ENCODE peak calls at places on chromosomes 4 and X, in six cellular contexts. C is mucosa of descending colon, U is RWPE2, R is adrenal gland, H is tibial artery, L is aorta. Q is an unnamed sample.

GRCh38 chr4:3477750-3478430 is 14.8 kb downstream of the DOK7 start:
- DNase-seq in L (no peak), U (no peak), H (no peak), R (no peak), C (no peak), Q (no peak)

GRCh38 chr4:4418676-4419370 is 31.9 kb downstream of the NSG1 start:
- DNase-seq in H (no peak), C (no peak), R (peak; percentile 36), U (no peak), L (peak; percentile 62), Q (no peak)

GRCh38 chr4:25031077-25031606 is 396 bp upstream of the LGI2 start:
- DNase-seq in L (peak; percentile 83), U (no peak), R (no peak), C (no peak), H (peak; percentile 75), Q (no peak)

GRCh38 chr4:31228068-31228467 is 507.9 kb downstream of the PCDH7 start:
- DNase-seq in R (no peak), C (no peak), L (no peak), U (no peak), H (no peak), Q (no peak)

GRCh38 chr4:5632571-5632970 is 75.8 kb downstream of the EVC2 start:
- DNase-seq in R (no peak), L (no peak), H (no peak), C (no peak), U (no peak), Q (no peak)

GRCh38 chr4:136036744-136037143 is 1495.5 kb downstream of the PCDH18 start:
- DNase-seq in U (no peak), C (no peak), H (no peak), L (no peak), R (no peak), Q (peak; percentile 25)

GRCh38 chrX:40097492-40098263 is at the start of gene BCOR:
- DNase-seq in H (peak; percentile 88), U (no peak), R (peak; percentile 88), L (peak; percentile 91), C (peak; percentile 80), Q (peak; percentile 63)

GRCh38 chrX:106171293-106171692 is 3.2 kb downstream of the PWWP3B start:
- DNase-seq in U (no peak), R (no peak), H (no peak), C (no peak), L (no peak), Q (no peak)

GRCh38 chr4:159281781-159282180 is 178.9 kb downstream of the RAPGEF2 start:
- DNase-seq in R (no peak), H (no peak), U (no peak), C (no peak), L (no peak), Q (peak; percentile 32)

GRCh38 chr4:25190407-25190806 is 30.2 kb upstream of the SEPSECS start:
- DNase-seq in H (no peak), L (no peak), C (peak; percentile 35), R (no peak), U (no peak), Q (no peak)

GRCh38 chr4:53127365-53127764 is 238.5 kb downstream of the SCFD2 start:
- DNase-seq in R (no peak), L (no peak), H (no peak), C (no peak), U (no peak), Q (no peak)

GRCh38 chr4:13328591-13328990 is 155.5 kb downstream of the RAB28 start:
- DNase-seq in C (no peak), U (no peak), R (no peak), H (no peak), L (no peak), Q (peak; percentile 70)

GRCh38 chr4:102344520-102344954 is 745 bp downstream of the SLC39A8 start:
- DNase-seq in U (peak; percentile 65), H (peak; percentile 75), C (peak; percentile 64), R (peak; percentile 53), L (peak; percentile 90), Q (peak; percentile 73)

GRCh38 chr4:139301821-139302611 is at the start of gene NDUFC1:
- DNase-seq in H (peak; percentile 78), C (peak; percentile 66), R (peak; percentile 68), U (peak; percentile 69), L (peak; percentile 85), Q (peak; percentile 66)

GRCh38 chrX:137425273-137425902 is 140.5 kb upstream of the ZIC3 start:
- DNase-seq in U (no peak), H (no peak), L (no peak), C (no peak), R (no peak), Q (no peak)

GRCh38 chr4:37631551-37631950 is 54.6 kb downstream of the RELL1 start:
- DNase-seq in R (peak; percentile 24), L (no peak), U (no peak), C (peak; percentile 24), H (no peak), Q (no peak)

GRCh38 chrX:74492720-74493201 is 71.5 kb downstream of the SLC16A2 start:
- DNase-seq in H (no peak), C (peak; percentile 5), L (no peak), R (no peak), U (no peak), Q (no peak)

GRCh38 chrX:1222511-1223252 is 10.2 kb upstream of the CRLF2 start:
- DNase-seq in U (peak; percentile 9), L (no peak), H (no peak), R (no peak), C (no peak), Q (peak; percentile 52)

GRCh38 chr4:3442959-3443749 is 1.4 kb downstream of the HGFAC start:
- DNase-seq in L (peak; percentile 87), H (no peak), C (peak; percentile 58), U (no peak), R (peak; percentile 43), Q (peak; percentile 32)

GRCh38 chr4:113943863-113944262 is 35.6 kb downstream of the ARSJ start:
- DNase-seq in L (no peak), H (no peak), R (no peak), U (no peak), C (no peak), Q (no peak)

GRCh38 chr4:158068063-158068462 is 104.8 kb downstream of the GASK1B start:
- DNase-seq in C (no peak), H (no peak), U (no peak), L (no peak), R (no peak), Q (no peak)

GRCh38 chr4:159049780-159050375 is 53.0 kb upstream of the RAPGEF2 start:
- DNase-seq in H (no peak), R (no peak), C (no peak), L (no peak), U (no peak), Q (no peak)

GRCh38 chrX:125778256-125778655 is 387.8 kb downstream of the DCAF12L2 start:
- DNase-seq in H (no peak), U (no peak), C (no peak), L (no peak), R (no peak), Q (no peak)

DNA sequence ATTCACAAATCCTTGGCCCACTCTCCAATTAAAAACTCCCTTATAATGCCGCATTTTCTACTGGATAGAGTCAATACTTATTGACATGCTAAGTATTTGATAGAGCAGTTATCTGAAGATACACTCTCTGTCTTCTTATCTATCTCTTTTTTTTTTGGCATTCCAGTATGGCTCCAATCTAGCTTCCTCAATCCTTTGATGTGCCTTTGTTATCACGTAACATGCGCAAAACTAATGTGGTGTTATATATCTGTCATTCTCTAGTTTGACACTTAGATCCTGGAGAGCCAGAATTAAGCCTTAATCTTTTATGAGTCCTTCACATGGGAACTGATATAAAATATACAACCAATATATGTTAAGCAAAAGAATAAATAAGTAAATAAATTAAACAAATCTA is 54.7 kb downstream of the VSIG4 start:
- DNase-seq in C (no peak), H (no peak), R (no peak), L (no peak), U (no peak), Q (no peak)
- H3K36me3 ChIP-seq in C (no peaks in the 10 kb centered on the region), H (no peaks in the 10 kb centered on the region), R (no peaks in the 10 kb centered on the region), L (no peaks in the 10 kb centered on the region), U (no peaks in the 10 kb centered on the region), Q (no peaks in the 10 kb centered on the region)

DNA sequence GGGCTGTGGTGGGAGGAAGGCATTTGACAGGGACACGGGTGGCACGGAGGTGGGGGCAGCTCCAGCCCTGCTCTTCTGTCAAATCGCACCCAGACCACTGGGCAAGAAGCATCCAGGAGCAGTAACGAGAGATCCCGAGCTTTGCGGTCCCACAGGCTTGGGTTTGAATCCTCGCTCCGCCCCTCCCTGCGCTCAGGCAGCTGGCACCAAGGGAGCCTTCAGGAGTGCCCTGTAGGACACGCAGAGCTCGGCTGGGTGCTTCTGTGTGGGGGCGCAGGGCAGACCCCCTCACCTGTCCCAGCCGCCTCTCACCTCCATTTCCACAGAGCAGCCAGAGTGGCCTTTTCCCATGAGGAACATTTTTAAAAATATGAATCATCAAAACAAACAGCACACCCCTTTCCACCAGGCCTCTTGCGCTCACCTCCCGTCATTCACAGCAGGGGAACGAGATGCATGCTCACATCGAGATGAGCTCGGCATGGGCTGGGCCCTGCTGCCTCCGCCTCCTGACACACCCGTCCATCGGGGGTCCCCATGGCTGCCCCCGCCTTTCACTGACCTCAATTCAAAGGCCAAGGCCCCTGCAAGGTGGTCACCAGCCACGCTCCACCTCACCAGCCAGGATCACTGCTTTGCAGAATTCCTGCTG is 52.8 kb downstream of the ACOX3 start:
- DNase-seq in R (no peak), L (no peak), H (no peak), U (no peak), C (no peak), Q (no peak)
- H3K36me3 ChIP-seq in R (peaks cover 31% of the 10 kb centered on the region), L (no peaks in the 10 kb centered on the region), H (peaks cover 98% of the 10 kb centered on the region), U (peaks cover 9% of the 10 kb centered on the region), C (no peaks in the 10 kb centered on the region), Q (no peaks in the 10 kb centered on the region)

GRCh38 chr4:127881565-127881869 is 824 bp downstream of the PLK4 start:
- DNase-seq in L (no peak), R (no peak), U (no peak), C (no peak), H (no peak), Q (no peak)

GRCh38 chr4:127875791-127876190 is 4.9 kb upstream of the PLK4 start:
- DNase-seq in C (no peak), L (no peak), R (no peak), H (no peak), U (no peak), Q (no peak)

DNA sequence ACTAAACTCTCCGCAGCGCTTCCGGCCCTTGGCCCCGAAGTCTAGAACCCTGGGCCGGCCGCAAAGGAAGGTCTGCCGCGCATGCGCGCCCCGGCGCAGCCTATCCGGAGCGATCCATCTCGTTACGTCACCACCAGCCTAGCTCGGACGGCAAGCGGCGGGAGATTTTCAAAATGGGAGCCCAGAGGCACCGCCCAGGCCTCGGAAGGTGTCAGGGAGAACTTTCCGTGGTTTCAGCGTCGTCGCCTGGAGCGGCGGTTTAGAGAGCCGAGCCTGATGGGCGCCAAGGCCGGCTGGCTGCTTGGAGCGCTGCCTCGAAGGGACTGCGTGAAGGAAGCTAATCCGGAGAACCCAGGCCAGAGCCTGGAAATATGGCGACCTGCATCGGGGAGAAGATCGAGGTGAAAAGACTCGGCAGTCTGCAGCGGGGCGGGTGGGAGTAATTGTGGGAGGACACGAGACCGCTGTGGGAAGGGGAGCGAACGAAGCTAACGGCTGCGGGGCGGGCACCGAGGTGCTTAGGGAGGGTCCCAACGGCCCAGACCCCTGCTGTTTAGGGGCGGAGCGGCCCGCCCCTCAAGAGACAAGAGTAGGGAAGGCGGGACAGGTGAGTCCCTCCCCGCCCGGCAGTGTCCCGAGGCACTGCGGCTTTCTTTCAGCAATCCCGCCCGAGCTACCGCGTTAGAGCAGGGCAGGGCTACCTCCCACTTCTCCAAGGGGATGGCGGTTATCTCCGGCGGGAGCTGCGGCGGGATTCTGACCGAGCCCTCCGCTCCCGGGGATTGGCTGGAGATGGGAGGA is at the start of gene PLK4:
- DNase-seq in L (peak; percentile 98), C (peak; percentile 97), U (peak; percentile 94), H (peak; percentile 95), R (peak; percentile 97), Q (peak; percentile 93)
- H3K36me3 ChIP-seq in L (no peaks in the 10 kb centered on the region), C (no peaks in the 10 kb centered on the region), U (peaks cover 43% of the 10 kb centered on the region), H (no peaks in the 10 kb centered on the region), R (no peaks in the 10 kb centered on the region), Q (peaks cover 13% of the 10 kb centered on the region)

GRCh38 chr4:7009591-7009990 is 33.6 kb upstream of the TADA2B start:
- DNase-seq in U (no peak), L (peak; percentile 9), C (no peak), R (no peak), H (no peak), Q (no peak)
- H3K36me3 ChIP-seq in U (peaks cover 100% of the 10 kb centered on the region), L (peaks cover 8% of the 10 kb centered on the region), C (peaks cover 10% of the 10 kb centered on the region), R (peaks cover 77% of the 10 kb centered on the region), H (peaks cover 98% of the 10 kb centered on the region), Q (peaks cover 31% of the 10 kb centered on the region)